ENCODE peak calls at places on chromosome X, in five cellular contexts. I is mesendoderm, A is fibroblast of mammary gland, Y is colonic mucosa, P is GM23248. Z is an unnamed sample.

GRCh38 chrX:72381439-72382198 is 75.9 kb upstream of the CITED1 start:
- DNase-seq in I (no peak), A (peak), Y (no peak), P (no peak), Z (no peak)

GRCh38 chrX:74505437-74505836 is 84.1 kb downstream of the SLC16A2 start:
- DNase-seq in I (no peak), A (no peak), Y (no peak), P (no peak), Z (no peak)

GRCh38 chrX:66221856-66222255 is 57.8 kb downstream of the HEPH start:
- DNase-seq in I (no peak), A (no peak), Y (no peak), P (no peak), Z (no peak)

GRCh38 chrX:43860646-43861370 is 21.4 kb downstream of the MAOB start:
- DNase-seq in I (no peak), A (peak), Y (no peak), P (peak), Z (peak)

GRCh38 chrX:154074199-154074598 is 23.3 kb downstream of the MECP2 start:
- DNase-seq in I (peak), A (peak), Y (no peak), P (peak), Z (peak)

GRCh38 chrX:42837092-42837726 is 59.2 kb upstream of the PPP1R2C start:
- DNase-seq in I (no peak), A (no peak), Y (no peak), P (no peak), Z (no peak)

GRCh38 chrX:98068210-98068609 is 1184.5 kb downstream of the RPA4 start:
- DNase-seq in I (peak), A (peak), Y (no peak), P (no peak), Z (no peak)

GRCh38 chrX:43481601-43482000 is 174.5 kb upstream of the MAOA start:
- DNase-seq in I (peak), A (no peak), Y (no peak), P (no peak), Z (no peak)

GRCh38 chrX:154136627-154137161 is 7.3 kb upstream of the OPN1LW start:
- DNase-seq in I (peak), A (peak), Y (peak), P (peak), Z (peak)

GRCh38 chrX:34849371-34849770 is 93.2 kb upstream of the FAM47B start:
- DNase-seq in I (no peak), A (peak), Y (no peak), P (peak), Z (peak)

GRCh38 chrX:952816-953215 is 259.6 kb downstream of the CRLF2 start:
- DNase-seq in I (no peak), A (no peak), Y (no peak), P (no peak), Z (no peak)

GRCh38 chrX:132614297-132614696 is 125.5 kb upstream of the MBNL3 start:
- DNase-seq in I (peak), A (peak), Y (no peak), P (peak), Z (no peak)

GRCh38 chrX:153499876-153500275 is 5.1 kb downstream of the BGN start:
- DNase-seq in I (no peak), A (no peak), Y (no peak), P (peak), Z (no peak)

GRCh38 chrX:23435575-23435974 is 100.9 kb downstream of the PTCHD1 start:
- DNase-seq in I (no peak), A (no peak), Y (no peak), P (no peak), Z (no peak)

GRCh38 chrX:130171446-130172126 is at the start of gene RAB33A:
- DNase-seq in I (no peak), A (no peak), Y (no peak), P (peak), Z (peak)

GRCh38 chrX:112644713-112645112 is 35.0 kb downstream of the LHFPL1 start:
- DNase-seq in I (no peak), A (no peak), Y (no peak), P (no peak), Z (no peak)

GRCh38 chrX:38009641-38010040 is 3.3 kb downstream of the SYTL5 start:
- DNase-seq in I (no peak), A (no peak), Y (no peak), P (no peak), Z (no peak)

Z was measured in EH.